ENCODE peak calls at places on chromosome 20, in four cellular contexts. One of them, this sample, is unnamed.

GRCh38 chr20:57055345-57055744 is 211.1 kb downstream of the BMP7 start:
- DNase-seq in GM13976: no peak
- DNase-seq in T1000: no peak
- DNase-seq in astrocyte of the spinal cord: no peak
- DNase-seq in this sample: no peak

GRCh38 chr20:19975436-19975799 is 41.7 kb upstream of the NAA20 start:
- DNase-seq in T1000: no peak
- DNase-seq in astrocyte of the spinal cord: peak
- DNase-seq in GM13976: no peak
- DNase-seq in this sample: no peak

GRCh38 chr20:22775671-22776139 is 191.3 kb upstream of the FOXA2 start:
- DNase-seq in GM13976: no peak
- DNase-seq in astrocyte of the spinal cord: peak
- DNase-seq in T1000: peak
- DNase-seq in this sample: no peak

GRCh38 chr20:4814696-4815252 is 93.1 kb downstream of the PRND start:
- DNase-seq in GM13976: peak
- DNase-seq in astrocyte of the spinal cord: no peak
- DNase-seq in T1000: no peak
- DNase-seq in this sample: peak

GRCh38 chr20:38747495-38748096 is 664 bp upstream of the ACTR5 start:
- DNase-seq in astrocyte of the spinal cord: no peak
- DNase-seq in T1000: no peak
- DNase-seq in GM13976: no peak
- DNase-seq in this sample: no peak

GRCh38 chr20:48338717-48339116 is 489.1 kb downstream of the PREX1 start:
- DNase-seq in astrocyte of the spinal cord: peak
- DNase-seq in GM13976: no peak
- DNase-seq in T1000: no peak
- DNase-seq in this sample: no peak

GRCh38 chr20:50317644-50318043 is 127.0 kb downstream of the CEBPB start:
- DNase-seq in astrocyte of the spinal cord: no peak
- DNase-seq in T1000: no peak
- DNase-seq in GM13976: no peak
- DNase-seq in this sample: no peak

GRCh38 chr20:40144581-40144980 is 544.5 kb downstream of the MAFB start:
- DNase-seq in astrocyte of the spinal cord: no peak
- DNase-seq in T1000: no peak
- DNase-seq in GM13976: no peak
- DNase-seq in this sample: no peak

GRCh38 chr20:45944151-45944964 is 9.9 kb downstream of the PCIF1 start:
- DNase-seq in T1000: no peak
- DNase-seq in GM13976: no peak
- DNase-seq in astrocyte of the spinal cord: peak
- DNase-seq in this sample: no peak

GRCh38 chr20:62408640-62409039 is 1.6 kb upstream of the CABLES2 start:
- DNase-seq in T1000: no peak
- DNase-seq in astrocyte of the spinal cord: no peak
- DNase-seq in GM13976: no peak
- DNase-seq in this sample: no peak

GRCh38 chr20:1894471-1894950 is 696 bp upstream of the SIRPA start:
- DNase-seq in T1000: peak
- DNase-seq in GM13976: peak
- DNase-seq in astrocyte of the spinal cord: peak
- DNase-seq in this sample: peak

GRCh38 chr20:40262219-40262618 is 426.8 kb downstream of the MAFB start:
- DNase-seq in astrocyte of the spinal cord: no peak
- DNase-seq in GM13976: no peak
- DNase-seq in T1000: no peak
- DNase-seq in this sample: no peak

GRCh38 chr20:61682998-61683681 is 382.5 kb downstream of the TAF4 start:
- DNase-seq in astrocyte of the spinal cord: no peak
- DNase-seq in GM13976: no peak
- DNase-seq in T1000: no peak
- DNase-seq in this sample: no peak

GRCh38 chr20:49668181-49668877 is 45.3 kb downstream of the B4GALT5 start:
- DNase-seq in astrocyte of the spinal cord: no peak
- DNase-seq in GM13976: peak
- DNase-seq in T1000: no peak
- DNase-seq in this sample: peak

GRCh38 chr20:49631074-49631716 is 63.3 kb upstream of the PTGIS start:
- DNase-seq in GM13976: peak
- DNase-seq in T1000: no peak
- DNase-seq in astrocyte of the spinal cord: no peak
- DNase-seq in this sample: no peak

GRCh38 chr20:63858393-63859165 is 2.7 kb upstream of the ABHD16B start:
- DNase-seq in GM13976: peak
- DNase-seq in astrocyte of the spinal cord: peak
- DNase-seq in T1000: no peak
- DNase-seq in this sample: peak

This sample was measured in GM13977.